ENCODE peak calls at places on chromosomes 16 and 17, in six cellular contexts. H, I, V, Z, T and K are unnamed samples.

GRCh38 chr17:14330492-14330920 is 29.6 kb downstream of the HS3ST3B1 start:
- DNase-seq in V (no peak), Z (peak), T (no peak), H (no peak), I (peak), K (no peak)

GRCh38 chr16:4693956-4694663 is 748 bp downstream of the NUDT16L1 start:
- DNase-seq in V (peak), Z (peak), I (peak), T (peak), H (no peak), K (peak)

GRCh38 chr17:72427761-72428109 is 306.9 kb downstream of the SOX9 start:
- DNase-seq in I (no peak), V (no peak), Z (no peak), H (no peak), T (no peak), K (no peak)

GRCh38 chr17:3558603-3559269 is 1.1 kb upstream of the TRPV3 start:
- DNase-seq in Z (no peak), I (peak), T (peak), V (peak), H (no peak), K (peak)

GRCh38 chr16:87196229-87196628 is 121.0 kb downstream of the C16orf95 start:
- DNase-seq in T (no peak), I (no peak), Z (no peak), V (no peak), H (peak), K (no peak)

GRCh38 chr17:427891-428290 is 75.3 kb upstream of the RPH3AL start:
- DNase-seq in I (no peak), T (no peak), V (no peak), H (no peak), Z (no peak), K (no peak)

GRCh38 chr16:84732674-84733352 is 33.0 kb downstream of the USP10 start:
- DNase-seq in Z (no peak), V (no peak), I (no peak), T (no peak), H (no peak), K (no peak)

GRCh38 chr16:30356401-30357084 is 1.4 kb upstream of the CD2BP2 start:
- DNase-seq in Z (no peak), I (no peak), H (no peak), V (no peak), T (no peak), K (no peak)

GRCh38 chr16:72875291-72876036 is 172.5 kb downstream of the ZFHX3 start:
- DNase-seq in H (peak), V (no peak), T (no peak), Z (peak), I (no peak), K (no peak)

GRCh38 chr17:51088287-51088686 is 32.4 kb downstream of the SPAG9 start:
- DNase-seq in T (no peak), Z (no peak), V (no peak), H (no peak), I (no peak), K (no peak)

GRCh38 chr16:50842589-50842988 is 100.7 kb downstream of the CYLD start:
- DNase-seq in T (no peak), V (no peak), H (no peak), I (no peak), Z (no peak), K (no peak)

GRCh38 chr16:30352488-30353401 is 2.4 kb downstream of the CD2BP2 start:
- DNase-seq in V (no peak), H (no peak), Z (peak), T (no peak), I (no peak), K (no peak)

GRCh38 chr17:69961488-69962145 is 113.4 kb upstream of the KCNJ16 start:
- DNase-seq in H (no peak), I (peak), T (no peak), Z (peak), V (no peak), K (no peak)

GRCh38 chr16:50305441-50306061 is 39.2 kb downstream of the ADCY7 start:
- DNase-seq in H (no peak), V (no peak), T (no peak), Z (no peak), I (no peak), K (no peak)

GRCh38 chr17:3037259-3037658 is 26.1 kb downstream of the OR1D5 start:
- DNase-seq in H (no peak), T (no peak), Z (no peak), V (no peak), I (no peak), K (no peak)

GRCh38 chr17:57739402-57740224 is 5.5 kb downstream of the CCDC182 start:
- DNase-seq in I (peak), T (no peak), H (no peak), V (no peak), Z (peak), K (no peak)

GRCh38 chr17:47277921-47278320 is 24.3 kb downstream of the ITGB3 start:
- DNase-seq in Z (no peak), I (peak), H (no peak), T (no peak), V (no peak), K (no peak)

GRCh38 chr16:67150833-67151396 is at the start of gene B3GNT9:
- DNase-seq in Z (peak), T (peak), V (no peak), H (peak), I (peak), K (no peak)

GRCh38 chr17:11899494-11899893 is 97.8 kb downstream of the ZNF18 start:
- DNase-seq in H (no peak), T (no peak), I (no peak), V (no peak), Z (peak), K (no peak)

GRCh38 chr17:10117581-10118001 is 80.8 kb downstream of the GAS7 start:
- DNase-seq in I (peak), V (peak), Z (peak), T (no peak), H (no peak), K (no peak)

GRCh38 chr17:66655861-66656260 is 179.1 kb upstream of the CACNG5 start:
- DNase-seq in I (no peak), H (no peak), V (no peak), Z (no peak), T (peak), K (no peak)

GRCh38 chr16:79054593-79054992 is 545.9 kb downstream of the MAF start:
- DNase-seq in H (no peak), T (no peak), Z (no peak), V (no peak), I (no peak), K (no peak)

GRCh38 chr17:62732125-62732524 is 76.0 kb downstream of the MARCHF10 start:
- DNase-seq in V (no peak), H (no peak), I (no peak), Z (no peak), T (no peak), K (no peak)

GRCh38 chr16:29811896-29812665 is at the start of gene PRRT2:
- DNase-seq in T (no peak), Z (peak), I (no peak), V (peak), H (peak), K (no peak)

GRCh38 chr17:43438626-43439529 is 40.1 kb downstream of the ARL4D start:
- DNase-seq in Z (peak), T (no peak), H (no peak), I (peak), V (no peak), K (no peak)

GRCh38 chr17:77644981-77645380 is 313.5 kb upstream of the TNRC6C start:
- DNase-seq in V (peak), T (no peak), Z (peak), I (no peak), H (no peak), K (peak)

GRCh38 chr16:86514656-86515376 is 4.5 kb downstream of the FOXF1 start:
- DNase-seq in V (no peak), I (peak), Z (no peak), T (no peak), H (no peak), K (no peak)

GRCh38 chr16:81445926-81446317 is 1.3 kb downstream of the CMIP start:
- DNase-seq in V (no peak), T (no peak), Z (peak), H (peak), I (no peak), K (no peak)

GRCh38 chr16:83701494-83701893 is 106.3 kb upstream of the HSBP1 start:
- DNase-seq in T (peak), H (no peak), Z (peak), I (peak), V (no peak), K (no peak)

GRCh38 chr17:56819431-56820145 is 14.1 kb downstream of the C17orf67 start:
- DNase-seq in I (peak), H (peak), Z (peak), V (peak), T (peak), K (peak)

GRCh38 chr17:62807812-62808575 is at the start of gene MARCHF10:
- DNase-seq in I (no peak), Z (peak), H (no peak), T (no peak), V (no peak), K (no peak)

GRCh38 chr17:11499881-11500280 is 98.4 kb upstream of the DNAH9 start:
- DNase-seq in Z (no peak), H (no peak), T (no peak), V (no peak), I (no peak), K (no peak)

GRCh38 chr17:1716912-1717695 is 6.9 kb upstream of the TLCD2 start:
- DNase-seq in I (peak), Z (peak), H (peak), V (peak), T (peak), K (peak)

GRCh38 chr16:54282202-54282922 is 4.2 kb downstream of the IRX3 start:
- DNase-seq in Z (peak), I (no peak), T (no peak), H (no peak), V (no peak), K (no peak)

GRCh38 chr17:3511841-3512511 is 36.2 kb downstream of the ASPA start:
- DNase-seq in V (no peak), H (no peak), Z (no peak), T (no peak), I (peak), K (no peak)

GRCh38 chr17:67375054-67375427 is 2.0 kb upstream of the PITPNC1 start:
- DNase-seq in I (no peak), T (no peak), Z (no peak), H (no peak), V (no peak), K (no peak)

GRCh38 chr16:72072514-72073342 is 9.7 kb downstream of the HPR start:
- DNase-seq in I (peak), V (no peak), Z (peak), T (no peak), H (no peak), K (no peak)

GRCh38 chr17:77001487-77001886 is 133.3 kb downstream of the MGAT5B start:
- DNase-seq in Z (no peak), V (no peak), I (no peak), T (no peak), H (no peak), K (no peak)

GRCh38 chr17:61403846-61404701 is 4.4 kb downstream of the TBX2 start:
- DNase-seq in V (no peak), I (peak), Z (no peak), H (no peak), T (peak), K (no peak)
- H3K27ac ChIP-seq in V (no peak), I (peak), Z (no peak), H (peak), T (peak), K (no peak)

GRCh38 chr16:88753191-88753590 is 31.8 kb downstream of the PIEZO1 start:
- DNase-seq in I (no peak), Z (no peak), V (no peak), T (no peak), H (no peak), K (no peak)
- H3K27ac ChIP-seq in I (no peak), Z (no peak), V (no peak), T (no peak), H (no peak), K (no peak)

GRCh38 chr17:35731932-35732805 is 730 bp downstream of the RASL10B start:
- DNase-seq in H (peak), V (no peak), T (no peak), Z (no peak), I (no peak), K (no peak)
- H3K27ac ChIP-seq in H (peak), V (no peak), T (no peak), Z (no peak), I (no peak), K (no peak)

DNA sequence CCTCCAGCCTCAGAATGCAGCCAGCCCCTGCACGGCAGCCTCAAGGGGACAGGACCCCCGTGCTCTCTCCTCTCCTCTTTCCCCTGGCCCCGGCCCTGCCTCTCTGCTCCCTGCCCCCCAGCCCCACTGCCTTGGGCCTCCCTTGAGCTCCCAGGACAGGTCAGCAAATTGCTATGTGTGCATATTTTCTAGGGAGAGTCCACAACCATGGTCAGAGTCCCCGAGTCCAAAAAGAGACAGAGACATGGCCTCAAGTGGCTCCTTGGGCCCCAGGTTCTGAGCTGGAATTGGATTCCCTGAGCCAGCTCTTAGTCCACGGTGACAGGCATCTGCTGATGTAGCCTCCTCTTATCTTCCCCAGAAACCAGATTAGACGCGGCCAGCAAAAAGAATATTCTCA is 16.6 kb upstream of the ENPP7 start:
- DNase-seq in V (no peak), I (no peak), T (no peak), Z (no peak), H (no peak), K (no peak)
- H3K27ac ChIP-seq in V (no peak), I (no peak), T (no peak), Z (no peak), H (no peak), K (no peak)

DNA sequence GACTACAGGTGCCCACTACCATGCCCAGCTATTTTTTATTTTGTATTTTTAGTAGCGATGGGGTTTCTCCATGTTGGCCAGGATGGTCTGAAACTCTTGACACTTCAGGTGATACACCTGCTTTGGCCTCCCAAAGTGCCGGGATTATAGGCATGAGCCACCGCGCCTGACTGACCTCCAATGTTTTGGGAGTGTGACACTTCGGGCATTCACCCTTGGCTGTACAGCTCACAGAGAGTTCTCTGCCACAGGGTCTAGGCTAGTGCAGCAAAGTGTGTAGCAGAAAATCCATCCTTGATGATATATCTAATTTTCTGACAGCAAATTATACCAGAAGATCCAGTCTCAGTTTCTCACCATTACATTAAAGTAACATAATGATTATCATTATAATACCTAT is 14.1 kb downstream of the FAM20A start:
- DNase-seq in Z (no peak), T (no peak), I (no peak), H (no peak), V (no peak), K (no peak)
- H3K27ac ChIP-seq in Z (no peak), T (no peak), I (no peak), H (no peak), V (no peak), K (no peak)

DNA sequence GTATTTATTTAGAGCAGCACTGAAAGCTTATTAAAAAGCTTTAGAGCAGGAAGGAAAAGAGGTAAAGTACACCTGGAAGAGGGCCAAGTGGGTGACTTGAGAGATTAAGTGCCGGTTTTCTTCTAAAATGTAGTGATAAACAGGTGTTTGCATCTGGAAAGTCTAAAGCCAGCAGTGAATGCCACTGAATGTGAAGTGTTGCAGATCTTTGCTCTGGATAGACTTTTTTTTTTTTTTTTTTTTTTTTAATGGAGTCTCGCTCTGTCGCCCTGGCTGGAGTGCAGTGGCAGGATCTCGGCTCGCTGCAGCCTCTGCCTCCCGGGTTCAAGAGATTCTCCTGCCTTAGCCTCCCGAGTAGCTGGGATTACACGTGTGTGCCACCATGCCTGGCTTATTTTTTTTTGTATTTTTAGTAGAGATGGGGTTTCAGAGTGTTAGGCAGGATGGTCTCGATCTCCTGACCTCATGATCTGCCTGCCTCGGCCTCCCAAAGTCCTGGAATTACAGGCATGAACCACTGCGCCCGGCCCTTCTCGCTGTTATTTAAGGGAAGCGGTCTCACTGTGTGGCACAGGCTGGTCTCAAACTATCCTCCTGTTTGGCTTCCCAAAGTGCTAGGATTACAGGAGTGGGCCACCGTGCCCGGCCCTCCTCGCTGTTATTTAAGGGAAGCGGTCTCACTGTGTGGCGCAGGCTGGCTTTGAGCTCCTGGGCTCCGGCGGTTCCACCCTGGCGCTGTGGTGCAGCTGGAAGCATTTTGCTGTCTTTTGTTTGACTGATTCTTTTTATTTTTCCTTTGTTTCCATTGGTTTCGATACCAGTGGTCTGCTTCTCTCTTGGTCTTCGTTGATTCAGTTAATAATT is 40.5 kb downstream of the FOXK2 start:
- DNase-seq in Z (no peak), I (no peak), T (no peak), V (no peak), H (no peak), K (no peak)
- H3K27ac ChIP-seq in Z (no peak), I (no peak), T (no peak), V (no peak), H (peak), K (no peak)

GRCh38 chr17:49530118-49530517 is 35.0 kb downstream of the NGFR start:
- DNase-seq in I (no peak), V (no peak), Z (no peak), T (no peak), H (no peak), K (no peak)
- H3K27ac ChIP-seq in I (no peak), V (no peak), Z (no peak), T (no peak), H (no peak), K (no peak)

GRCh38 chr17:38460082-38460715 is 31.9 kb downstream of the ARHGAP23 start:
- DNase-seq in T (no peak), H (no peak), V (no peak), I (no peak), Z (no peak), K (no peak)

GRCh38 chr17:38458521-38458920 is 30.3 kb downstream of the ARHGAP23 start:
- DNase-seq in V (no peak), T (no peak), H (no peak), I (no peak), Z (no peak), K (no peak)

GRCh38 chr17:38461683-38462082 is 33.4 kb downstream of the ARHGAP23 start:
- DNase-seq in T (no peak), I (no peak), Z (no peak), V (no peak), H (no peak), K (no peak)

GRCh38 chr17:38459556-38459955 is 31.3 kb downstream of the ARHGAP23 start:
- DNase-seq in T (no peak), I (no peak), Z (no peak), H (peak), V (no peak), K (no peak)

DNA sequence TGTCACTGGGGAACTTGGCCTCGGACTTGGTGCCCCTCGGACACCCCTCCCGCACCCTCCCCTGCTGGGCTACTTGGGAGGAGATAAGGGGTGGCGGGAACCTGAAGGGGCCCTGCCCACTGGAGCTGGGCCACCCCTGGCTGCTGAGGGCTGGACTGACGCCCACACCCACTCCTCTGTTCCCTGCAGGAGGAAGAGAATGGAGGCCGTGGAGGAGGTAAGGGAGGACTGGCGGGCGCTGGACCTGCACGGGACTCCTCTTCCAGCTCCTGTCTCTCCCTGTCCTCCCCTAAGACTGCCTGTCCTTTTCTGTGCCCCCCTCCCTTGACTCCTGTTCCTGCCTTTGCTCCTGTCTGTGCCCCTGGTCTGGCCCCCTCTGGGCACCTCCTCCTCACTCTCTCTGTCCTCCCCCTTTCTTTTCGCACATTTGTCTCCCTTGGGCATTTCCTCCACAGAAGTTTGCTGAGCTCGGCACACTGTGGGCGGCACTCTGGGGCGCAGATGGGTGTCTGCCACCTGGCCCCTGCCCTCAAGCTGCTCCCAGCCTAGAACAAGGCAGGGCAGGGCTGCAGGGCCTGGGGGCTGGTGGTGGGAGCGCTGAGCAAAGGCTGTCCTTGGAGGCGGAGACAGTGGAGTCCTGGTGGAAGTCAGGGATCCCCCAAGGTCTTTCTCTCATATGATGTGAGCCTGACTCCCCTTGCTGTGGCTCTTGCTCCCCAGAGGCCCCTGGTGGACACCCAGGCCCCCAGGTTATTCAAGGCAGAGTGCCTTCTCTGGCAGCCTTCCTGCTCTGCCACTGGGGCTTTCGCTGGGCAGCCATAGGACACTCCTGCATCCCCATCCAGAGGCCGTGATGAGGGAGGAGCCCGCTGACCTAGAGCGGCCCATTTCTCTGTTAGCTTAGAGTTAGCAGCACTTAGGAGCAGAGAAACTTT is 32.7 kb downstream of the ARHGAP23 start:
- DNase-seq in Z (no peak), V (no peak), H (no peak), T (no peak), I (no peak), K (no peak)
- H3K27ac ChIP-seq in Z (no peak), V (no peak), H (peak), T (no peak), I (no peak), K (no peak)